ENCODE peak calls at places on chromosomes 12 and 14, in eight cellular contexts. A is GM23338, V is PC-3, Y is OCI-LY7, E is HCT116, F is neural progenitor cell, Q is GM23248, X is SK-N-SH. T is an unnamed sample.

GRCh38 chr14:88333036-88333435 is 10.0 kb upstream of the KCNK10 start:
- DNase-seq in Q (no peak), F (no peak), V (no peak), E (no peak), X (no peak), Y (no peak), A (peak), T (no peak)

GRCh38 chr12:111455448-111456320 is 50.0 kb downstream of the SH2B3 start:
- DNase-seq in A (no peak), F (no peak), V (no peak), E (no peak), Q (peak), Y (no peak), X (no peak), T (no peak)

GRCh38 chr14:23066855-23067744 is 9.8 kb upstream of the CDH24 start:
- DNase-seq in F (no peak), Y (no peak), Q (no peak), E (no peak), V (no peak), A (no peak), X (no peak), T (no peak)

GRCh38 chr12:30996752-30997151 is 70.2 kb downstream of the TSPAN11 start:
- DNase-seq in A (no peak), X (no peak), E (no peak), F (no peak), Y (no peak), V (no peak), Q (no peak), T (no peak)

GRCh38 chr14:23182372-23183014 is 967 bp downstream of the SLC7A8 start:
- DNase-seq in X (no peak), F (peak), E (peak), V (peak), A (peak), Y (peak), Q (peak), T (peak)

GRCh38 chr12:104154806-104155205 is 16.8 kb upstream of the NFYB start:
- DNase-seq in Q (no peak), Y (no peak), V (no peak), E (no peak), X (no peak), A (no peak), F (peak), T (no peak)

GRCh38 chr12:67720383-67720856 is 71.9 kb downstream of the DYRK2 start:
- DNase-seq in X (peak), A (no peak), Q (peak), F (no peak), E (no peak), Y (no peak), V (peak), T (no peak)

GRCh38 chr14:47447076-47447475 is 228.3 kb downstream of the MDGA2 start:
- DNase-seq in E (no peak), A (no peak), Y (no peak), F (no peak), X (no peak), V (no peak), Q (no peak), T (no peak)

GRCh38 chr12:67920432-67920831 is 68.8 kb upstream of the IFNG-AS1 start:
- DNase-seq in F (no peak), Y (no peak), A (no peak), V (peak), Q (peak), X (no peak), E (no peak), T (no peak)

GRCh38 chr12:65832217-65832616 is 7.9 kb downstream of the HMGA2 start:
- DNase-seq in X (no peak), E (no peak), Q (no peak), V (peak), F (no peak), Y (no peak), A (no peak), T (no peak)

GRCh38 chr14:103188691-103189480 is 65.6 kb downstream of the TNFAIP2 start:
- DNase-seq in X (peak), V (no peak), E (no peak), A (peak), Q (peak), Y (no peak), F (peak), T (no peak)

GRCh38 chr12:116152268-116152667 is 125.2 kb downstream of the MED13L start:
- DNase-seq in V (no peak), F (no peak), E (no peak), A (no peak), Q (peak), Y (no peak), X (no peak), T (no peak)

GRCh38 chr12:82326905-82327503 is 31.2 kb downstream of the CCDC59 start:
- DNase-seq in A (peak), E (peak), X (peak), Y (peak), Q (peak), V (peak), F (peak), T (peak)

GRCh38 chr14:68665792-68666195 is 127.1 kb downstream of the ZFP36L1 start:
- DNase-seq in F (no peak), A (no peak), E (no peak), V (no peak), Q (no peak), Y (no peak), X (no peak), T (no peak)

GRCh38 chr14:55514819-55515470 is 65.1 kb upstream of the KTN1 start:
- DNase-seq in V (peak), F (no peak), A (no peak), E (peak), X (no peak), Q (peak), Y (no peak), T (no peak)

GRCh38 chr12:102879144-102879763 is 37.8 kb downstream of the PAH start:
- DNase-seq in Q (peak), X (peak), A (peak), V (peak), E (peak), F (peak), Y (peak), T (peak)

GRCh38 chr12:6961695-6962284 is 8.7 kb downstream of the PHB2 start:
- DNase-seq in A (peak), E (peak), X (peak), V (peak), Q (peak), F (peak), Y (peak), T (peak)

GRCh38 chr12:71558445-71558844 is 105.2 kb downstream of the ZFC3H1 start:
- DNase-seq in Q (peak), V (no peak), A (no peak), X (peak), Y (no peak), E (no peak), F (no peak), T (no peak)

GRCh38 chr12:72288911-72289310 is 16.7 kb downstream of the TRHDE start:
- DNase-seq in V (no peak), Q (no peak), F (no peak), Y (no peak), A (no peak), X (no peak), E (no peak), T (no peak)

GRCh38 chr14:83741269-83741668 is 1788.7 kb upstream of the FLRT2 start:
- DNase-seq in F (no peak), A (no peak), V (no peak), E (no peak), X (no peak), Q (no peak), Y (no peak), T (no peak)

GRCh38 chr14:99995700-99996356 is 69.4 kb upstream of the EVL start:
- DNase-seq in V (peak), A (peak), Y (peak), Q (peak), F (peak), X (peak), E (peak), T (peak)

GRCh38 chr14:89723930-89724915 is 230.3 kb downstream of the EFCAB11 start:
- DNase-seq in X (no peak), Y (no peak), E (no peak), F (no peak), A (no peak), Q (peak), V (no peak), T (no peak)

GRCh38 chr12:108560752-108561719 is at the start of gene SART3:
- DNase-seq in V (peak), X (peak), Y (peak), F (peak), Q (peak), A (peak), E (peak), T (peak)

GRCh38 chr14:98350213-98350612 is 921.8 kb downstream of the BCL11B start:
- DNase-seq in F (no peak), A (no peak), Y (no peak), X (no peak), Q (no peak), E (no peak), V (no peak), T (no peak)
- TF ChIP-seq EZH2phosphoT487 in F (no peak), A (no peak), Y (no peak), X (no peak), Q (no peak), E (no peak), V (no peak), T (no peak)

GRCh38 chr14:93231129-93231979 is 24.3 kb downstream of the UBR7 start:
- DNase-seq in V (peak), X (peak), F (no peak), E (no peak), Q (peak), A (no peak), Y (no peak), T (no peak)

GRCh38 chr14:93228550-93228949 is 21.5 kb downstream of the UBR7 start:
- DNase-seq in X (no peak), E (no peak), A (no peak), V (no peak), Y (no peak), F (no peak), Q (no peak), T (no peak)

GRCh38 chr14:93232159-93232558 is 25.1 kb downstream of the UBR7 start:
- DNase-seq in Q (no peak), A (no peak), V (no peak), Y (no peak), F (no peak), X (peak), E (no peak), T (no peak)

GRCh38 chr14:93234798-93235197 is 27.7 kb downstream of the UBR7 start:
- DNase-seq in V (peak), E (no peak), F (peak), A (no peak), X (no peak), Q (peak), Y (no peak), T (no peak)

DNA sequence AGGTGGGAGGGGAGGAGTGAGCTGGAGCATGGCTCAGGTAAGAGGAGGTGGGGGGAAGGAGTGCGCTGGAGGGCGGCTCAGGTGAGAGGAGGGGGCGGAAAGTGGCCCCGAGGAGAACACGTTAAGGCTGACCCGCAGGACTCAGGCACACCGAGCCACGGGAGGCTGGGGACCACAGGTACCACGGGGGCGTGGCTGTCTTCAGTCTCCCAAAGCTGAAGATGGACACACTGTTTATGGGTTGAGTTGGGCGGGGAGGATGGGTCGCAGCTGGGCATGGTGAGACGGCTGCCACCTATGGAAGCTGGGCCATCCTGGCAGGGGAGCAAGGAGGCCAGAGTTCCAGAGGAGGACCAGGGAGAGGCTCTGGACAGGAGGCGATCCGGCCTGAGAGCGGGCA is 23.5 kb downstream of the UBR7 start:
- DNase-seq in V (no peak), Y (no peak), A (no peak), X (no peak), F (no peak), E (no peak), Q (no peak), T (no peak)
- H2AFZ ChIP-seq in V (no peak), Y (no peak), A (no peak), X (peak), F (no peak), E (no peak), Q (peak), T (no peak)

DNA sequence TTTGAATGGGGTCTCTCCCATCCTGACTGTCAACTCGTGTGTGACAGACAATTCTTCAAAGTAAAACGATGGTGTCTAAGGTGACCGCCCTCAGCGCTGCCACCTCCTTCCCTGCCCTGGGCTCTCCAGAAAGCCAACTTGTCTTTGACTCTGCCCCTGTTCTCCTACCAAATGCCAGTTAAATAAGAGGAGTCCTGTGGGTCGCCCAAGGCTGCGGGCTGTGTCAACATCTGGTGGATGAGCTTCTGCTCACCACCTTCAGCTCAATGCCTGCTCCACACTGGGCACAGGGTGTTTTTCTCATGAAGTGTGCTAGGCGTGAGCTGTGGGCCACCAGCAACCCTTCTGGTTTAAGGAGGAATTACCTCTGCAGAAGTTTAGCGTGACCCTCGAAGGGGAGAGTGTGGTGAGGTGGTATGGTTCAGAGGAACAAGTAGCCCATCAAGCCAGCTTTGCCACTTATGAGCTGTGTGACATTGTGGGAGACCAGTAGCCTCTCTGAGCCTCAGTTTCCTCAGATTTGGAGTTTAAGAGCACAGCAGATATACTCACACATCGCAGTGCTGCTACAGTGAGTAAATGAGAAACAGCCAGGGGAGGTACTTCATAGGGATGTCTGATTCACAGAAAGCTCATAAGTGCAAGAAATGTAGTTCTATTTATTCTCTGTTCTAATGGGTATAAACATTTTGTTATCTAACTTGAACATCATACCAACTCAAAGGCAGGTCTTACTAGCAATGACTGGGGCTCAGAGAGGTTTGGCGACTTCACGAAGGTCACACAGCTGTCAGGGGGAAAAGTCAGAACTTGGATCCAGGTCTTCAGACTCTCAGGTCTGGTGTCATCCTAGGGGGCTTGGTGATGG is 12.1 kb downstream of the SERPINA1 start:
- DNase-seq in X (no peak), Y (no peak), A (no peak), F (no peak), E (no peak), Q (no peak), V (no peak), T (no peak)
- TF ChIP-seq EZH2phosphoT487 in X (no peak), Y (no peak), A (no peak), F (no peak), E (no peak), Q (no peak), V (no peak), T (no peak)

GRCh38 chr12:88600272-88600671 is 20.0 kb upstream of the KITLG start:
- DNase-seq in Y (no peak), V (peak), X (no peak), A (no peak), E (no peak), Q (peak), F (no peak), T (no peak)
- H2AFZ ChIP-seq in Y (no peak), V (peak), X (peak), A (no peak), E (no peak), Q (peak), F (no peak), T (no peak)

GRCh38 chr12:126480396-126480795 is 1415.2 kb downstream of the AACS start:
- DNase-seq in V (no peak), F (peak), A (peak), Y (no peak), X (no peak), Q (no peak), E (no peak), T (no peak)

GRCh38 chr12:126482238-126482889 is 1417.1 kb downstream of the AACS start:
- DNase-seq in Y (no peak), V (no peak), X (no peak), E (no peak), F (no peak), A (no peak), Q (no peak), T (no peak)

GRCh38 chr12:126481688-126482087 is 1416.5 kb downstream of the AACS start:
- DNase-seq in E (no peak), A (no peak), Q (no peak), F (no peak), V (no peak), Y (no peak), X (no peak), T (no peak)

GRCh38 chr12:126487581-126487980 is 1422.3 kb downstream of the AACS start:
- DNase-seq in E (no peak), V (no peak), F (no peak), Q (no peak), X (no peak), Y (no peak), A (no peak), T (no peak)

GRCh38 chr12:126483145-126484068 is 1418.2 kb downstream of the AACS start:
- DNase-seq in Y (no peak), F (peak), X (peak), A (no peak), E (no peak), V (peak), Q (peak), T (no peak)
- TF ChIP-seq EZH2phosphoT487 in Y (no peak), F (no peak), X (no peak), A (no peak), E (no peak), V (no peak), Q (no peak), T (no peak)

GRCh38 chr14:33792387-33793368 is 158.2 kb downstream of the EGLN3 start:
- DNase-seq in Q (peak), F (peak), E (peak), Y (peak), X (peak), V (peak), A (peak), T (peak)

GRCh38 chr14:33791971-33792370 is 158.9 kb downstream of the EGLN3 start:
- DNase-seq in X (no peak), V (no peak), Y (no peak), Q (no peak), A (no peak), E (no peak), F (peak), T (no peak)

GRCh38 chr14:33794791-33795300 is 156.0 kb downstream of the EGLN3 start:
- DNase-seq in Q (peak), E (no peak), F (no peak), X (no peak), A (no peak), Y (no peak), V (no peak), T (no peak)

GRCh38 chr14:33796356-33796755 is 154.5 kb downstream of the EGLN3 start:
- DNase-seq in X (no peak), A (no peak), V (peak), Y (no peak), F (no peak), E (no peak), Q (peak), T (no peak)

GRCh38 chr14:33793711-33794110 is 157.2 kb downstream of the EGLN3 start:
- DNase-seq in Y (no peak), E (no peak), Q (no peak), A (no peak), F (peak), V (no peak), X (no peak), T (no peak)
- H2AFZ ChIP-seq in Y (no peak), E (no peak), Q (no peak), A (no peak), F (no peak), V (no peak), X (no peak), T (no peak)

DNA sequence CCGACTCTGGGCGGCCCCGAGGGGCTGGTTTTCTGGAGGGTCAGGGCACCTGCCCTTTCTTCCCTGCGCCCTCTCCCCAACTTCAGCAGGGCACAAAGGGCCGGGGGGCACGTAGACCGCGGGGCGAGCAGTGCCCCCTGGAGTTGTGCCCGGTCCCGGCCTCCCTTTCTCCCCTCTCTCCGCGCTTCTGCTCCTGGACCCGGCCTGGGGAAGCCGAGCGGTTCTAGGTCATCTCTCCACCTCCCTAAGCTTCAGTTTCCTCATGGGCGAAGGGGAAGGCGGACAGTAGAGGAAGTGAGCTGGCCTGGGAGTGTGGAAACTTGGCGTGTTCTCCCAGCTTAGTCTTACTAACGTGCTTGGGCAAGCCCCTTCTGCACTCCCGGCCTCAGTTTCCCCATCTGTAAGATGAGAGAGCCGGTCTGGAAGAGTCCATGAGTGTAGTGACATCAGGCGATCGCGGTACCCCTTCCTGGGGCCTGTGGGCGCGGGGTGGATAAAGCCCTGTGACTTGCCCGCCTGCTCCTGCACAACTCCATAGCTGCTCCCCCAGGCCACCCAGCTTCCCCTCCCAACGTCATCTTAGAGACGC is 158.6 kb upstream of the PARP11 start:
- DNase-seq in E (no peak), A (no peak), X (no peak), V (peak), F (no peak), Y (no peak), Q (peak), T (no peak)
- TF ChIP-seq EZH2phosphoT487 in E (no peak), A (no peak), X (no peak), V (no peak), F (no peak), Y (no peak), Q (no peak), T (no peak)

GRCh38 chr12:76127588-76127987 is 43.1 kb upstream of the NAP1L1 start:
- DNase-seq in F (no peak), X (no peak), A (no peak), Y (no peak), Q (no peak), V (no peak), E (no peak), T (no peak)

GRCh38 chr12:76123301-76124212 is 39.1 kb upstream of the NAP1L1 start:
- DNase-seq in F (peak), Q (peak), V (peak), E (no peak), X (no peak), Y (no peak), A (peak), T (no peak)

GRCh38 chr12:76119887-76120286 is 35.4 kb upstream of the NAP1L1 start:
- DNase-seq in F (peak), X (no peak), V (no peak), A (no peak), Y (no peak), E (no peak), Q (no peak), T (no peak)

DNA sequence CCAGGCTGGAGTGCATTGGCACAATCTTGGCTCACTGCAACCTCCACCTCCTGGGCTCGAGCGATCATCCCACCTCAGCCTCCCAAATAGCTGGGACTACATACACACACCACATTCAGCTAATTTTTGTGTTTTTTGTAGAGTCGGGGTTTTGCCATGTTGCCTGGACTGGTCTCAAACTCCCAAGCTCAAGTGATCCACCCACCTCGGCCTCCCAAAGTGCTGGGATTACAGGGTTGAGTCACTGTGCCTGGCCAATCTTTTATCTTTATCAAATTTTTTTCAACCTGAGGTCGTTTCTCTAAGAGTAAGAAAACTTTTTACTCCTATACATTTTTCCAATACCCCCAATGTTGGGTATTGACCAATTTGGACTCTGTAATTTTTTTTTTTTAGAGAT is 40.0 kb upstream of the NAP1L1 start:
- DNase-seq in V (no peak), X (no peak), Q (peak), A (no peak), F (no peak), Y (no peak), E (no peak), T (no peak)
- H2AFZ ChIP-seq in V (peak), X (peak), Q (peak), A (peak), F (peak), Y (no peak), E (no peak), T (no peak)